ENCODE peak calls at places on chromosomes 6 and 20, in four cellular contexts. T, D, X and N are unnamed samples.

GRCh38 chr20:50186987-50187402 is 3.6 kb upstream of the CEBPB start:
- DNase-seq in D (peak; percentile 56), X (peak; percentile 47), T (no peak), N (no peak)

GRCh38 chr20:23446505-23446904 is 6.2 kb downstream of the CST11 start:
- DNase-seq in X (peak; percentile 82), T (peak; percentile 85), D (peak; percentile 62), N (peak; percentile 37)

GRCh38 chr6:35719830-35720733 is 16.8 kb upstream of the ARMC12 start:
- DNase-seq in D (no peak), T (peak; percentile 33), X (no peak), N (no peak)

GRCh38 chr20:57481281-57481711 is 43.6 kb downstream of the CTCFL start:
- DNase-seq in X (no peak), T (no peak), D (no peak), N (no peak)

GRCh38 chr20:41540916-41541315 is 77.3 kb downstream of the CHD6 start:
- DNase-seq in D (no peak), X (no peak), T (no peak), N (no peak)

GRCh38 chr6:141077355-141078333 is 1055.1 kb upstream of the GJE1 start:
- DNase-seq in T (peak; percentile 59), X (peak; percentile 80), D (peak; percentile 43), N (no peak)

GRCh38 chr6:168227840-168228239 is 91.7 kb downstream of the DACT2 start:
- DNase-seq in T (no peak), D (no peak), X (no peak), N (no peak)

GRCh38 chr6:126696921-126697693 is 357.2 kb downstream of the CENPW start:
- DNase-seq in T (no peak), D (no peak), X (no peak), N (no peak)

DNA sequence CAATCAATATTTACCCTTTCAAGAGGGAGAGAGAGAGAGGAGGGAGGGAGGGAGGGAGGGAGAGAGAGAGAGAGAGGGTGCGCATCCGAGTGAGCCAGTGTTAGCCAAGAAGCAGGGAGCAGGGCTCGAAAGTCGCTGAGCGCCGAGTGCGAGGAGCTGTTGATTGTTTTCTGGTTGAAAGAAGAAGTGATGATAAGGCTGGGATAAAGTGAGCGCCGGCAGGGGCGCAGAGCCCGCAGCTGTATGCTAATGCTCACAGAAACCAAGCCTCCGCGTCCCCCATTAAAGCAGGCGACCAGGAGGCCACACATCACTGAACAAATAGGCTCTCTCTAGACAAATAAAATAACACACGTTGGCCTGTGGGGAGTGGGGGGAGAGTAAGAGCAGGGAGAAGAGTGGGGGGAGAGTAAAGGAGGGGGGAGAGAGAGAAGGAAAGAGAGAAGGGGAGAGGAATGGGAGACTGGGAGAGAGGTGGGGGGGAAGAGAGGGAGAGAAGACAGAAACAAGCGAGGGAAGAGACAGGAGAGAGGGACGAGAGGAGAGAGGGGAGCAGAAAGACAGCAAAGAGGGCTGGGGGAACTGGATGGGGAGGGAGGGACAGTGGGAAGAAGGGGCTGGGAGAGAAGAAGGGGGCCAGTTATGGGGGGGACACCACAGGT is 5.0 kb upstream of the INSM1 start:
- DNase-seq in D (no peak), X (no peak), T (peak; percentile 65), N (no peak)
- TF ChIP-seq NR3C1 in D (no peak), X (no peak), T (no peak), N (no peak)

DNA sequence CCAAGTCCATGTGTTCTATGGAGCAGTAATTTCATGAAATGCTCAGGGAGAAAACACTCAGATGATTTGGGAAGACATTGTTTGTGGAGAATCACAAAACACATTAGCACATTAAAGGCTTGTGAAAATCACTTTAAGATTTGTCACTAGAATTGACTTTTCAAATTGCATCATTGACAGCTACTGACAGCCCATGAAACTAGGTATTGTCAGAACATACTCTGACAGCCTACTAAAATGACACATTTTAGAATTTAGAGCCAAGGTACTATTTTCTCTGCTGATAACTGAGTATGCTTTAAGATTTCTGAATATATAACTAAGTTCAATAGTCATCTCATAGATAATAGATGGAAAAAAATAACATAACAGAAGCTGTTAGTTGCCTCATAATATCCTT is 67.4 kb upstream of the FOXC1 start:
- DNase-seq in D (no peak), X (no peak), T (no peak), N (no peak)
- TF ChIP-seq NR3C1 in D (no peak), X (no peak), T (no peak), N (no peak)

GRCh38 chr20:63134201-63134612 is 81.7 kb downstream of the YTHDF1 start:
- DNase-seq in T (peak; percentile 57), D (no peak), X (no peak), N (peak; percentile 52)

GRCh38 chr20:63135411-63135810 is 80.5 kb downstream of the YTHDF1 start:
- DNase-seq in D (no peak), T (peak; percentile 59), X (no peak), N (peak; percentile 34)

GRCh38 chr20:63132131-63132714 is 83.7 kb downstream of the YTHDF1 start:
- DNase-seq in D (no peak), X (no peak), T (peak; percentile 6), N (no peak)

GRCh38 chr20:63132715-63133471 is 83.0 kb downstream of the YTHDF1 start:
- DNase-seq in T (peak; percentile 7), X (no peak), D (no peak), N (no peak)

GRCh38 chr20:63133481-63134091 is 82.3 kb downstream of the YTHDF1 start:
- DNase-seq in T (peak; percentile 8), X (no peak), D (no peak), N (no peak)
- TF ChIP-seq NR3C1 in T (no peak), X (no peak), D (no peak), N (no peak)

GRCh38 chr6:1771324-1771723 is 161.6 kb downstream of the FOXC1 start:
- DNase-seq in D (no peak), X (no peak), T (no peak), N (no peak)
- TF ChIP-seq NR3C1 in D (no peak), X (no peak), T (no peak), N (no peak)

GRCh38 chr6:16687045-16687444 is 74.2 kb downstream of the ATXN1 start:
- DNase-seq in D (no peak), T (no peak), X (no peak), N (no peak)

GRCh38 chr6:16684195-16684689 is 77.0 kb downstream of the ATXN1 start:
- DNase-seq in D (peak; percentile 31), T (no peak), X (peak; percentile 78), N (no peak)

GRCh38 chr6:16681260-16681873 is 79.9 kb downstream of the ATXN1 start:
- DNase-seq in D (peak; percentile 74), T (no peak), X (peak; percentile 94), N (no peak)

GRCh38 chr6:16683524-16684194 is 77.6 kb downstream of the ATXN1 start:
- DNase-seq in X (peak; percentile 79), T (no peak), D (peak; percentile 66), N (no peak)

DNA sequence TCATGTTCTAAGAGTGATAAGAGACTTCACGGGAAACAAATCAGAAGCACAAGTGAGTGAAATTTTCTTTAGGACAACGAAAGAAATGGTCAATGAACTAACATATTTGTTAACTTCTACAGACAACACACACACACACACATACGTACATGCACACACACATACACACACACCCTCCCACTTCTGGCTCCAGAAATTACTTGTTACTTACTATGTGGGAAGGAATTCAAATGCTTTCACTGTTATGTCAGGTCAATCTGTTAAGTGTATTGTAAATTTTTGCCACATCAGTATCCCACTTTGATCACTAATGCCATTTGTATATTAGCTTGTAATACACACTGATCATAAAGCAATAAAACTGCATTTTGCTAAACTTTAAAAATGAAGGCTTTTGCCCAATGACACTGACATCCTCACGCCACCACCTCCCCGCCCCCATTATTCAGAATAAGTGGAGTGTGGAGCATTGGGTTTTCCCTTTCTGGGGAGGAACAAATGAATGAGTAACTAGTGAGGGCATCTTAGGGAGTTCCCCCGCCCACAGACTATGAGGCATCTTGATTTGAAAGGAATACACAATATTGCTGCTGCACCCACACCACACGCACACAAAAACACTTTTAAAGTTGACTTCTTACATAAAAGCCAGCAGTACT is 76.2 kb downstream of the ATXN1 start:
- DNase-seq in T (no peak), D (peak; percentile 55), X (no peak), N (no peak)
- TF ChIP-seq NR3C1 in T (no peak), D (no peak), X (no peak), N (no peak)

DNA sequence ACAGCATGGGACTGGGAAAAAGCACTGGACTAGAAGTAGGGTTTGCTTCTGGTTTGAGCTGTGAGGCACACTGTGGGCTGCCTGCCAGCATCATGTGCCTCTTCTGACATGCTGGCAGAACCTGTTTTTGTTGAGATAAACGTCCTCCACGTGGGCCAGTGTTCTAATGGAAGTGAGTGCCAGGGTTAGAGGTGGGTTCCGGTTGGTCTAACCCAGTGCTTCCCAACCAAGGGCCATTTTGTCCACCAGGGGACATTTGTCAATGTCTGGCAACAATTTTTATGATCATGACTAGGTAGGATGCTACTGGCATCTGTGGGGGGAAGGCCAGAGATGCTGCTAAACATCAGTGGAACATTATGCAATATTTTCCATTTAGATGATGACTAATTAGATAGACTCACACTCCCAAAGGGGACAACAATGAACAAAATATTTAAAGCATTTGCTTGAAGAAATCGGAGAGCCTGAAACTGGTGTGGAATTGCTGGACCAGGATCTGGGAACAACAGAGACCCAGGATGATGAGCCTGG is 7.8 kb upstream of the APMAP start:
- DNase-seq in D (peak; percentile 35), T (no peak), X (no peak), N (no peak)
- TF ChIP-seq NR3C1 in D (no peak), T (no peak), X (no peak), N (no peak)

DNA sequence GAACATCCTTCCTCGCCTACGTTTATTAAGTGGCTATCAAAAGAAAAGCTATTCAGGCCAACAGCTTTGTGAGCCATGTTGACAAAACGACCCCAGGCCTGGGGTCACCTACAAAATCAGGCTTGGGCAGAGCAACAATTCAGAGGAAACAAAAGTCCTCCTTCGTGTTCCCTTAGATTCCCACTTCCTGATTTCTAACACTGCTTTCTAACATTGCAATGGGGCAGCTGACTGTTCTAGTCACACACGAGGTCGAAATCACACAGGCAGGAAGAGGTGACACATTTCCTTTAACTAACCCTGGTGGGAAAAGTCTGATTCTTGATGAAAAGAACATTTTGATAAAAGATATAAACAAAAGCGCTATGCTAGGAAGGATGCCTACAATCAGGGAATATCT is 31.9 kb downstream of the WDR27 start:
- DNase-seq in D (no peak), X (no peak), T (no peak), N (no peak)
- TF ChIP-seq NR3C1 in D (no peak), X (no peak), T (no peak), N (no peak)